ENCODE peak calls at places on chromosomes 3 and 15, in six cellular contexts. H is neuronal stem cell; S is GF-D8; R is HFFc6; K is central memory CD4-positive, alpha-beta T cell; V is aorta. M is an unnamed sample.

GRCh38 chr3:55879901-55880331 is 392.8 kb upstream of the WNT5A start:
- DNase-seq in R (no peak), H (no peak), V (no peak), K (no peak), S (no peak), M (no peak)

GRCh38 chr3:13492976-13493866 is 13.1 kb downstream of the HDAC11 start:
- DNase-seq in R (no peak), V (peak; percentile 57), H (no peak), S (no peak), K (no peak), M (no peak)

GRCh38 chr3:189572249-189572648 is 58.9 kb upstream of the TP63 start:
- DNase-seq in V (no peak), R (no peak), H (no peak), K (no peak), S (no peak), M (no peak)

GRCh38 chr3:125381743-125382142 is 6.6 kb upstream of the ZNF148 start:
- DNase-seq in R (no peak), V (no peak), H (no peak), S (no peak), K (peak; percentile 28), M (no peak)

GRCh38 chr3:52193059-52193458 is 4.9 kb upstream of the ALAS1 start:
- DNase-seq in K (no peak), V (no peak), S (no peak), H (no peak), R (peak; percentile 69), M (no peak)

GRCh38 chr3:151467069-151467468 is 6.2 kb upstream of the IGSF10 start:
- DNase-seq in S (no peak), V (no peak), K (no peak), H (no peak), R (no peak), M (no peak)

GRCh38 chr15:68154923-68155559 is 50.1 kb downstream of the CALML4 start:
- DNase-seq in R (peak; percentile 55), H (peak; percentile 35), S (no peak), K (peak; percentile 19), V (no peak), M (peak; percentile 37)

GRCh38 chr3:149703474-149703873 is 45.6 kb upstream of the WWTR1 start:
- DNase-seq in V (no peak), H (no peak), S (no peak), K (no peak), R (no peak), M (no peak)

GRCh38 chr3:127792664-127793292 is 29.5 kb downstream of the MGLL start:
- DNase-seq in H (no peak), S (no peak), V (peak; percentile 85), K (no peak), R (peak; percentile 86), M (no peak)

GRCh38 chr3:148372476-148372875 is 325.2 kb upstream of the AGTR1 start:
- DNase-seq in V (no peak), K (no peak), R (no peak), S (no peak), H (no peak), M (no peak)

GRCh38 chr3:123140591-123140990 is 61.2 kb upstream of the SEC22A start:
- DNase-seq in R (no peak), V (peak; percentile 9), S (no peak), K (no peak), H (no peak), M (no peak)